ENCODE peak calls at places on chromosome 7, in ten cellular contexts. I is RWPE1; N is NCI-H1092; V is suprapubic skin; H is stimulated activated CD8-positive, alpha-beta memory T cell treated with anti-CD3 and anti-CD28 coated beads, Interleukin-2, amount 100 ng/mL, for 1 hour; P is activated T-cell treated with anti-CD3 and anti-CD28 coated beads, Interleukin-2, amount 50 U/mL, for 4 hours; O is hepatocyte; M is activated CD4-positive, alpha-beta T cell treated with anti-CD3 and anti-CD28 coated beads, Interleukin-2, amount 50 U/mL, for 1 hour; B is hypothalamus; R is occipital lobe. Q is an unnamed sample.

GRCh38 chr7:38169862-38170261 is 8.2 kb upstream of the STARD3NL start:
- DNase-seq in I (peak; percentile 23), N (no peak), V (no peak), H (peak; percentile 2), P (no peak), O (no peak), M (no peak), B (no peak), R (no peak), Q (no peak)

GRCh38 chr7:56091591-56091990 is 1.2 kb downstream of the PHKG1 start:
- DNase-seq in I (no peak), N (no peak), V (no peak), H (no peak), P (no peak), O (no peak), M (no peak), B (no peak), R (no peak), Q (no peak)

GRCh38 chr7:46871516-46871915 is 710.4 kb downstream of the TNS3 start:
- DNase-seq in I (no peak), N (no peak), V (no peak), H (no peak), P (no peak), O (no peak), M (no peak), B (no peak), R (no peak), Q (no peak)

GRCh38 chr7:94297397-94297838 is 97.3 kb upstream of the COL1A2 start:
- DNase-seq in I (peak; percentile 38), N (no peak), V (peak; percentile 82), H (no peak), P (no peak), O (peak; percentile 61), M (no peak), B (no peak), R (no peak), Q (no peak)

GRCh38 chr7:90938371-90938770 is 325.9 kb upstream of the FZD1 start:
- DNase-seq in I (no peak), N (no peak), V (no peak), H (no peak), P (no peak), O (no peak), M (no peak), B (no peak), R (no peak), Q (no peak)

GRCh38 chr7:36966636-36967035 is 242.3 kb upstream of the AOAH start:
- DNase-seq in I (no peak), N (no peak), V (no peak), H (no peak), P (no peak), O (no peak), M (no peak), B (no peak), R (no peak), Q (no peak)

GRCh38 chr7:101927389-101928306 is 110.2 kb downstream of the CUX1 start:
- DNase-seq in I (no peak), N (no peak), V (no peak), H (no peak), P (no peak), O (no peak), M (no peak), B (no peak), R (no peak), Q (no peak)

GRCh38 chr7:5692845-5693278 is 88.6 kb downstream of the RNF216 start:
- DNase-seq in I (peak; percentile 69), N (peak; percentile 48), V (no peak), H (no peak), P (no peak), O (no peak), M (no peak), B (no peak), R (no peak), Q (no peak)

GRCh38 chr7:87810130-87810529 is 66.0 kb downstream of the SLC25A40 start:
- DNase-seq in I (no peak), N (no peak), V (no peak), H (no peak), P (no peak), O (peak; percentile 10), M (no peak), B (no peak), R (no peak), Q (no peak)

GRCh38 chr7:17772581-17773288 is 167.6 kb downstream of the SNX13 start:
- DNase-seq in I (no peak), N (no peak), V (no peak), H (no peak), P (no peak), O (no peak), M (no peak), B (no peak), R (no peak), Q (no peak)

GRCh38 chr7:30655096-30655970 is 26.9 kb downstream of the CRHR2 start:
- DNase-seq in I (no peak), N (no peak), V (peak; percentile 55), H (no peak), P (no peak), O (no peak), M (no peak), B (no peak), R (no peak), Q (no peak)

GRCh38 chr7:45598697-45599520 is 24.7 kb downstream of the ADCY1 start:
- DNase-seq in I (no peak), N (no peak), V (no peak), H (no peak), P (no peak), O (no peak), M (no peak), B (no peak), R (no peak), Q (peak; percentile 22)

GRCh38 chr7:98878365-98879197 is at the start of gene TRRAP:
- DNase-seq in I (peak; percentile 70), N (peak; percentile 40), V (peak; percentile 85), H (peak; percentile 56), P (peak; percentile 71), O (peak; percentile 90), M (peak; percentile 71), B (peak; percentile 66), R (peak; percentile 37), Q (no peak)

GRCh38 chr7:84722086-84722485 is 464.8 kb downstream of the SEMA3D start:
- DNase-seq in I (no peak), N (no peak), V (no peak), H (no peak), P (no peak), O (no peak), M (no peak), B (no peak), R (no peak), Q (no peak)

GRCh38 chr7:24786941-24787340 is 29.7 kb upstream of the GSDME start:
- DNase-seq in I (peak; percentile 59), N (no peak), V (no peak), H (no peak), P (no peak), O (no peak), M (no peak), B (no peak), R (peak; percentile 39), Q (no peak)

GRCh38 chr7:73839743-73840714 is 2.3 kb downstream of the METTL27 start:
- DNase-seq in I (no peak), N (no peak), V (no peak), H (no peak), P (no peak), O (no peak), M (no peak), B (no peak), R (no peak), Q (no peak)

GRCh38 chr7:131488361-131488760 is 68.1 kb downstream of the PODXL start:
- DNase-seq in I (no peak), N (no peak), V (no peak), H (no peak), P (no peak), O (no peak), M (no peak), B (no peak), R (no peak), Q (no peak)

GRCh38 chr7:51970961-51971655 is 654.5 kb upstream of the COBL start:
- DNase-seq in I (no peak), N (no peak), V (no peak), H (no peak), P (no peak), O (no peak), M (no peak), B (no peak), R (no peak), Q (no peak)

GRCh38 chr7:50481867-50482266 is 31.7 kb upstream of the FIGNL1 start:
- DNase-seq in I (no peak), N (no peak), V (no peak), H (no peak), P (no peak), O (no peak), M (no peak), B (no peak), R (no peak), Q (no peak)

GRCh38 chr7:92797693-92798092 is 38.7 kb downstream of the CDK6 start:
- DNase-seq in I (no peak), N (no peak), V (no peak), H (no peak), P (no peak), O (no peak), M (no peak), B (no peak), R (no peak), Q (no peak)

GRCh38 chr7:156192921-156193320 is 380.7 kb upstream of the SHH start:
- DNase-seq in I (peak; percentile 40), N (no peak), V (no peak), H (no peak), P (no peak), O (no peak), M (no peak), B (no peak), R (no peak), Q (no peak)

GRCh38 chr7:128937647-128938523 is at the start of gene IRF5:
- DNase-seq in I (peak; percentile 22), N (no peak), V (peak; percentile 78), H (no peak), P (no peak), O (peak; percentile 60), M (no peak), B (no peak), R (no peak), Q (peak; percentile 68)

GRCh38 chr7:97004237-97004930 is 969 bp upstream of the DLX6 start:
- DNase-seq in I (no peak), N (no peak), V (no peak), H (no peak), P (no peak), O (no peak), M (no peak), B (no peak), R (no peak), Q (no peak)

GRCh38 chr7:3678411-3678810 is 377.4 kb downstream of the SDK1 start:
- DNase-seq in I (no peak), N (no peak), V (no peak), H (no peak), P (no peak), O (no peak), M (no peak), B (no peak), R (no peak), Q (no peak)

GRCh38 chr7:2719007-2719406 is 31.0 kb downstream of the AMZ1 start:
- DNase-seq in I (peak; percentile 43), N (peak; percentile 18), V (no peak), H (no peak), P (peak; percentile 66), O (no peak), M (peak; percentile 65), B (no peak), R (no peak), Q (no peak)

GRCh38 chr7:139871276-139871675 is 42.2 kb downstream of the TBXAS1 start:
- DNase-seq in I (no peak), N (no peak), V (no peak), H (no peak), P (no peak), O (no peak), M (no peak), B (no peak), R (no peak), Q (no peak)